ENCODE peak calls at places on chromosomes 13 and 19, in seven cellular contexts. T is CD8-positive, alpha-beta T cell; H is right cardiac atrium; F is naive thymus-derived CD4-positive, alpha-beta T cell; C is GM23248; Z is mesendoderm; I is cardiac muscle cell. J is an unnamed sample. For H3K4me1, the result is how much of the 10 kb centered on the place peaks cover.

GRCh38 chr13:73958657-73959397 is 175.4 kb downstream of the KLF12 start:
- DNase-seq in H (no peak), F (no peak), C (no peak), T (no peak), I (no peak), Z (no peak), J (no peak)

GRCh38 chr13:75357576-75358295 is 124.2 kb downstream of the TBC1D4 start:
- DNase-seq in T (peak), C (peak), I (peak), Z (peak), H (peak), F (peak), J (peak)

GRCh38 chr19:38250821-38251563 is 5.2 kb downstream of the PPP1R14A start:
- DNase-seq in I (peak), H (peak), C (peak), F (no peak), T (no peak), Z (no peak), J (peak)

GRCh38 chr13:75861786-75862185 is 225.7 kb downstream of the LMO7 start:
- DNase-seq in T (no peak), I (no peak), F (no peak), H (no peak), C (no peak), Z (no peak), J (no peak)

GRCh38 chr13:89846890-89847585 is 1500.4 kb upstream of the MIR17HG start:
- DNase-seq in I (no peak), H (no peak), C (peak), Z (no peak), T (no peak), F (no peak), J (no peak)

GRCh38 chr19:29542776-29543175 is 17.0 kb downstream of the VSTM2B start:
- DNase-seq in F (no peak), C (no peak), H (no peak), Z (no peak), I (no peak), T (no peak), J (peak)

GRCh38 chr19:56960959-56961622 is 120.6 kb upstream of the PEG3 start:
- DNase-seq in I (no peak), T (no peak), F (no peak), Z (no peak), H (no peak), C (no peak), J (no peak)

GRCh38 chr13:72694314-72694713 is 33.1 kb downstream of the MZT1 start:
- DNase-seq in F (no peak), C (no peak), I (peak), H (no peak), Z (peak), T (no peak), J (no peak)

GRCh38 chr13:71237332-71237731 is 629.7 kb downstream of the DACH1 start:
- DNase-seq in F (no peak), C (no peak), T (no peak), Z (no peak), H (no peak), I (no peak), J (no peak)

GRCh38 chr13:63088226-63088625 is 1672.6 kb upstream of the PCDH20 start:
- DNase-seq in I (no peak), F (no peak), H (peak), C (peak), Z (no peak), T (no peak), J (no peak)

GRCh38 chr19:29753190-29753933 is 38.3 kb upstream of the C19orf12 start:
- DNase-seq in F (no peak), I (no peak), T (no peak), Z (no peak), H (no peak), C (no peak), J (no peak)

GRCh38 chr19:43820861-43821215 is 6.3 kb upstream of the ZNF283 start:
- DNase-seq in C (no peak), T (no peak), Z (no peak), F (no peak), I (no peak), H (no peak), J (no peak)

GRCh38 chr13:99322297-99323103 is 15.3 kb upstream of the GPR183 start:
- DNase-seq in C (peak), I (no peak), Z (peak), F (no peak), H (no peak), T (no peak), J (no peak)

DNA sequence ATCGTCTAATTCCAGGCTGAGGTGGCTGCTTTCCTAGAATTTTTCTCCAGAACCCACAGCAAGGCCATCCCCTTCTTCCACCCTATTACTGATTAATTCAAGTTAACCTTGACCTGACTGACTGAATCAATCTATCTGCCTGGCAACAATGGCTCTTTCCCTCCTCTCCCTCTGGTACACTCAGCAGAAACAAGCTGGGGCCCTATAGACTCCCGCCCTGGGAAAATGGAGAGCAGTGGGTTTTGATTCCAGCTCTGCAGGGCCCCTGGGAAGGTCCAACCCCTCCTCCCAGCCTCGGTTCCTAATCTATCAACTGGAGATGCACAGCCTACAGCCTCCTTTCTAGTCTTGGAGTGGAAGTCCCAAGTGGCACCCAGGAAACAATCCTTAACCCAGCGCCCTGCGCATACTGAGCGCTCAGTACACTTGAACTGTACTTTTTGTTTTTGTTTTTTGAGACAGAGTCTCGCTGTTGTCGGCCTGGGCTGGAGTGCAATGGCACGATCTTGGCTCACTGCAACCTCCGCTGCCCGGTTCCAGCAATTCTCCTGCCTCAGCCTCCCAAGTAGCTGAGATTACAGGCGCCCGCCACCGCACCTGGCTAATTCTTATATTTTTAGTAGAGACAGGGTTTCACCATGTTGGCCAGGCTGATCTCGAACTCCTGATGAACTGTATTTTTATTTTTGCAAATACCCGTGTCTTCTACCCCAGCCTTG is 5.2 kb upstream of the C3 start:
- DNase-seq in F (no peak), I (no peak), T (no peak), H (peak), Z (no peak), C (no peak), J (no peak)
- H3K4me1 ChIP-seq in F (under half), I (under half), T (under half), H (under half), Z (under half), C (under half), J (under half)

GRCh38 chr13:37207646-37208045 is 102.2 kb upstream of the CSNK1A1L start:
- DNase-seq in H (no peak), I (no peak), F (no peak), C (no peak), Z (no peak), T (no peak), J (no peak)
- H3K4me3 ChIP-seq in H (no peak), I (no peak), F (no peak), C (no peak), Z (no peak), T (no peak), J (no peak)

GRCh38 chr19:1247747-1248453 is 483 bp upstream of the MIDN start:
- DNase-seq in H (peak), C (peak), I (no peak), Z (peak), F (peak), T (peak), J (no peak)
- H3K4me1 ChIP-seq in H (under half), C (under half), I (under half), Z (under half), F (under half), T (under half), J (under half)

GRCh38 chr19:1513492-1514294 is 874 bp upstream of the ADAMTSL5 start:
- DNase-seq in C (peak), I (peak), T (peak), H (peak), F (peak), Z (peak), J (peak)
- H3K4me3 ChIP-seq in C (peak), I (peak), T (no peak), H (peak), F (no peak), Z (no peak), J (peak)

GRCh38 chr19:8259922-8260247 is 48.3 kb downstream of the CD320 start:
- DNase-seq in T (no peak), H (no peak), Z (no peak), F (no peak), I (no peak), C (no peak), J (no peak)
- H3K4me1 ChIP-seq in T (under half), H (under half), Z (under half), F (under half), I (under half), C (under half), J (under half)

GRCh38 chr13:111202149-111202548 is 87.0 kb downstream of the ARHGEF7 start:
- DNase-seq in T (no peak), F (no peak), I (no peak), Z (peak), C (no peak), H (no peak), J (no peak)

GRCh38 chr13:111202745-111203144 is 87.6 kb downstream of the ARHGEF7 start:
- DNase-seq in I (no peak), F (no peak), H (no peak), C (peak), Z (peak), T (no peak), J (peak)

GRCh38 chr13:111204438-111205177 is 89.5 kb downstream of the ARHGEF7 start:
- DNase-seq in H (peak), F (no peak), C (peak), T (no peak), I (no peak), Z (peak), J (peak)

GRCh38 chr13:111206148-111206547 is 91.0 kb downstream of the ARHGEF7 start:
- DNase-seq in H (no peak), F (no peak), I (no peak), C (no peak), Z (no peak), T (no peak), J (no peak)

DNA sequence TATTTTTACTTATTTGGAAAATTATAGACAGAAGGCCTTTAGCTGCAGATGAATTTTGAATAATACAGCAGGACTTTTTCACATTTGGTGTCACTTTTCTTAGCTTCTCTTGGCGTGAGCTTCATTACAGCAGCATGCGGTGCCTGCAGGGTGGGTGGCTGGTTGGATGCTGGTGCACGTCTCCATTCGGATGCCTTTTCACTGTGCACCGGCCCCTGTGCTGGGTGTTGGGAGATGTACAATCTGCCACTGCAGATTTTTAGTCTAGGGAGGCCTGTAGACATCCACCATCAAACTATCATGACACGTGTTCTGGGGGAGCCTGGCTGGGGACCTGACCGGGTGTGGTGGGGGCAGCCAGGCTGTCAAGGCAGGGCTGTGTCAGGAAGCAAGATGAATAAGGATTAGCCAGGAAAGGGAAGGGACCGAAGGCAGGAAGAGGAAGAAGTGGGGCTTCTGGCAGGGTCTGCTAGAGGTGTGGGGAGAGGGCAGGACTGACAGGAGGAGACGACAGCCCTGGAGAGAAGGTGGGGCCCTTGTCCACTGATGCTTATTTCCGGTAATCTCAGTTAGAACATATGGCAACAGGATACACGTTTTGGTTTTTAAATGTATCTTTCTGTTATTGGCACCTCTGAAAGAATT is 88.8 kb downstream of the ARHGEF7 start:
- DNase-seq in C (no peak), H (no peak), I (no peak), T (no peak), Z (no peak), F (no peak), J (no peak)
- H3K4me3 ChIP-seq in C (no peak), H (peak), I (no peak), T (no peak), Z (no peak), F (no peak), J (no peak)

DNA sequence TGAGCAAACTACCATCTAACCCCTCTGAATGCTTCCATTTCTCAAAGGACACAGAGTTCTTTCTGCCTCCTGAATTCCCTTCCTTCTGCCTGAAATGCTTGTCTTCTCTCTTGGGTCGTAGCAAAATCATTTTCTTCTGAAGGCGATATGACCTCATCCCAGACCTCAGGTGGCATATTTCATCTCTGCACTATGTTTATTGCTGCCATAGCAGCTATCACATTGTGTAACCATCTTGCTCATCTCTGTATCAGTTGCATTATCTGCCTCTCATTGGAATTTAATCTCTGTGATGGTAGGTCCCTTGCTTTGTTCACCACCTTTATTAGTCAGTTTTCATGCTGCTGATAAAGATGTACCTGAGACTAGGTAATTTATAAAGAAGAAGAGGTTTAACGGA is 32.5 kb upstream of the RAP2A start:
- DNase-seq in C (no peak), H (no peak), F (no peak), T (no peak), Z (no peak), I (no peak), J (no peak)
- H3K4me1 ChIP-seq in C (under half), H (under half), F (under half), T (under half), Z (under half), I (under half), J (under half)

DNA sequence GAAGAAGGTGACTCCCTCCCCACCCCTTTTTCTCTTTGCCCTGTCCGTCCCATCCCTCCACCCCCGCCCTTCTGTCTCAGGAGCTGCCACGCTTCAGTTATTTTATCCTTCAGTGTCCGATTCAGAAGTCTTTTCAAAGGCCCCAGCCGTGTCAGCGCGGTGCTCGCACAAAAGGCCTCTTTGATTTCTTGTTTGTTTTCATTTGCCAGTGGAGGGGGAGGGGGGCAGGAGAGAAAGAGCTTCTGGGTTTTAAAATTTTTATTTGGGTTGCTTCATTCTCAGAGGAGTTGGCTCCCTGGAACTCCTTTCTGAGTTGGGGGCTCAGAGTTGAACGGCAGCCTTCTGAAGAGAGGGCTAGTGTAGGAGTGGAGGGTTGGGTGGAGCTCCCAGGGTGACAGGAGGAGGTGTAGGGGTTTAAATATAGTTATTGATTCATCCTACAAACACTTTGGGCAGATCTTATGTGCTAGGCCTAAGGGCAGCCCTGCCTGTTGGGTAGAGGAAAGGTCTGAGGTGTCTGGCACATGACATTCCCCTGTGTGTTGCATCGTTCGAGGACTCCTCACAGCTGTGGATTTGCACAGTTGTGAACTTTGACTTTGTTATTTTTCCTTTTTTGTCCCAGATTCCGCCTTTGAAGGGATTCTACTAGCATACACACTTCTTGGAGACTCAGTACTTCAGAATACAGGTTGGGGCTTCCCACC is 36.8 kb downstream of the NFIX start:
- DNase-seq in T (no peak), C (peak), H (peak), F (no peak), Z (no peak), I (no peak), J (no peak)
- H3K4me3 ChIP-seq in T (no peak), C (peak), H (no peak), F (no peak), Z (no peak), I (no peak), J (no peak)

GRCh38 chr13:113402471-113403254 is 38.7 kb upstream of the GRTP1 start:
- DNase-seq in Z (no peak), H (no peak), C (no peak), T (no peak), F (no peak), I (no peak), J (peak)
- H3K4me1 ChIP-seq in Z (under half), H (under half), C (under half), T (under half), F (under half), I (under half), J (under half)

J was measured in Caco-2.